ENCODE peak calls at places on chromosomes 3 and 15, in five cellular contexts. Q is Calu3, W is brain microvascular endothelial cell, V is activated B cell treated with CpG ODN at 0.5 μM for 24 hours, P is HFFc6. F is an unnamed sample.

GRCh38 chr3:194910414-194910979 is 224.8 kb downstream of the FAM43A start:
- DNase-seq in P (no peak), W (no peak), Q (no peak), V (no peak), F (no peak)

GRCh38 chr3:161296814-161297213 is 74.5 kb downstream of the SPTSSB start:
- DNase-seq in W (no peak), V (no peak), Q (no peak), P (no peak), F (no peak)

GRCh38 chr3:88824646-88825303 is 282.6 kb upstream of the EPHA3 start:
- DNase-seq in W (no peak), Q (no peak), P (no peak), V (no peak), F (no peak)

GRCh38 chr15:87752250-87752951 is 504.1 kb downstream of the NTRK3 start:
- DNase-seq in P (peak), V (no peak), W (peak), Q (peak), F (no peak)

GRCh38 chr3:56881035-56881575 is 79.4 kb upstream of the ARHGEF3 start:
- DNase-seq in P (no peak), Q (no peak), V (no peak), W (no peak), F (no peak)

GRCh38 chr15:76904461-76905012 is 603 bp downstream of the SCAPER start:
- DNase-seq in V (no peak), Q (peak), W (no peak), P (no peak), F (peak)

GRCh38 chr3:162719684-162720341 is 1223.2 kb downstream of the OTOL1 start:
- DNase-seq in Q (peak), W (peak), V (no peak), P (peak), F (no peak)

GRCh38 chr3:50873376-50874157 is 198.8 kb downstream of the DOCK3 start:
- DNase-seq in Q (no peak), P (no peak), W (no peak), V (no peak), F (no peak)

GRCh38 chr3:148585671-148586379 is 111.9 kb upstream of the AGTR1 start:
- DNase-seq in P (no peak), Q (no peak), W (no peak), V (no peak), F (no peak)

GRCh38 chr3:189641776-189642175 is 10.6 kb downstream of the TP63 start:
- DNase-seq in W (no peak), V (no peak), P (no peak), Q (no peak), F (no peak)

GRCh38 chr3:194051554-194052175 is 84.3 kb upstream of the HES1 start:
- DNase-seq in W (no peak), P (no peak), Q (no peak), V (no peak), F (no peak)

GRCh38 chr3:100334340-100335136 is at the start of gene NIT2:
- DNase-seq in Q (peak), W (peak), P (peak), V (peak), F (peak)

GRCh38 chr3:184749168-184749744 is 37.4 kb upstream of the MAGEF1 start:
- DNase-seq in P (no peak), Q (no peak), V (no peak), W (no peak), F (no peak)
- TF ChIP-seq CTCF in P (no peak), Q (no peak), V (no peak), W (no peak), F (no peak)

GRCh38 chr3:10631224-10631623 is 125.8 kb upstream of the ATP2B2 start:
- DNase-seq in Q (no peak), V (no peak), W (no peak), P (no peak), F (no peak)
- TF ChIP-seq CTCF in Q (no peak), V (no peak), W (no peak), P (no peak), F (no peak)

GRCh38 chr3:12967751-12968209 is 105.4 kb downstream of the IQSEC1 start:
- DNase-seq in Q (peak), W (peak), V (peak), P (peak), F (peak)
- TF ChIP-seq CTCF in Q (no peak), W (no peak), V (no peak), P (no peak), F (no peak)

DNA sequence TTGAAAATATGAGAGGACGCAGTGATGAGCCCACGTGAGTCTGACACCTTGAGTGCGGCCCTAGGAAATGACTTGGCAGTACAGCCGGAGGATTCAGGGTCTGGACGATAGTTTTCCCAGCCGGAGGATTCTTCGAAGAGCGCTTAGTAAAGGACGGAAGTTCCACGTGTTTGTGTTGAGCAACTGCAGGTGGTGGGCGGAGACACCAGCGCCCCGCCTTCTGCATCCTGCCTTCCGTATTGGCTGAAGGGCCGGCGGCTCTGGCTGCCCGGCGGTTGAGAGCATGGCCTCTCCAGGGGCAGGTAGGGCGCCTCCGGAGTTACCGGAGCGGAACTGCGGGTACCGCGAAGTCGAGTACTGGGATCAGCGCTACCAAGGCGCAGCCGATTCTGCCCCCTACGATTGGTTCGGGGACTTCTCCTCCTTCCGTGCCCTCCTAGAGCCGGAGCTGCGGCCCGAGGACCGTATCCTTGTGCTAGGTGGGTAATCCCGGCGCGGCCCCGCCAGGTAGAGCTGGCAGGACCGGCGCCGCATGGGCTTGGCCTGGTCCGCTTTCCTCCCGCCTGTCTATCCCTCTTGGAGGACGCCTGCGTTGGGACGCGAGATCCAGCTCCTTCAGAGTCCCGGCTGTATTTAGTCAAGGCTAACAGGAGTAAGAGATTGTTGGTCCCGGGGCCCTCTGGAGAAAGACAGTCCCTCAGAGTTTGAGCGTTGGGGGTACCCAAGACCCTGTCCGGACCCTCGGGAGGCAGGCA is at the start of gene EEF1AKMT4:
- DNase-seq in P (peak), W (peak), Q (peak), V (peak), F (peak)
- TF ChIP-seq CTCF in P (peak), W (peak), Q (peak), V (no peak), F (peak)

GRCh38 chr15:98898122-98898521 is 109.5 kb downstream of the PGPEP1L start:
- DNase-seq in W (no peak), V (no peak), P (no peak), Q (no peak), F (no peak)
- TF ChIP-seq CTCF in W (no peak), V (no peak), P (no peak), Q (no peak), F (no peak)

DNA sequence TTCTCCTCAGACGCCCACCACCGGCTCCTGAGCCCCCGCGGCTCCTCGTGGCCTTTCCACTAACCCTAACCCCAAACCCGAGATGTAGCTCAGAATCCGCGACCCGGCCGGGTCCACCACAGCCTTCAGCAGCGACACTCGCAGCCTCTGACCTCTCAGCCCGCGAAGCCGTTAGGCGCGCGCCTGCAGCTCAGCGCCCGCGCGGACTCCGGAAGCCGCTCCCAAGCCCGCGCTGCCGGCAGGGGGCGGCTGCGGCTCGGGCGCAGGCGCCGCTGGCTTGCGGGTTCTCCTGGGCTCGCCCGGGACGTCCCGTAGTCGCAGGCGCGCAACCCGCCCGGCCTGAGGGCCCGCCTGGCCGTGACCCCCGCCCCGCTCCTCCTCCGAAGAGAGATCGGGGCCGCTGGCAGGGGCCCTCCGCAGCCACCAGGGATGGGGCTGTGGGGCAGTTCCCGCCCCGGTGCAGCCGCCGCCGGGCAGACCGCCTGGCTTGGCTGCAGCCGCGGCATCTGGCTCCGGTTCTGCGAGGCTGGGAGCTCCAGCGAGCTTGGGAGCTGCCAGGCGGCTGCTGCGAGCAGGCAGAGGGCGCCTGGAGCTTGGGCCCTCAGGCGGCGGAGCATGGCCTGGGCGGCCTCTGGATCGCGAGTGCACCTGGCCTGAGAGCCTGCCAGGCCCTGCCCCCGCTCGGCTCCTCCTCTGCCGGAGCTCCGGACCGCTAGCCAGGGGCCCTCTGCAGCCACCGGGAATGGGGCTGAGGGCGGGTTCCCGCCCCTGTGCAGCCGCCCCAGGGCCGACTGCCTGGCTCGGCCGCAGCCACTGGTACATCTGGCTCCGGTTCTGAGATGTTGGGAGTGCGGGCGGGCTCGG is 120.7 kb downstream of the LMLN start:
- DNase-seq in V (peak), W (peak), P (peak), Q (peak), F (peak)
- TF ChIP-seq CTCF in V (peak), W (peak), P (peak), Q (peak), F (peak)